ENCODE peak calls at places on chromosomes 3 and 15, in nine cellular contexts. U is adrenal gland, K is GM12864, T is cardiac septum, S is NCI-H345, R is psoas muscle, X is GDM1, Q is T-helper 9 cell, M is heart right ventricle. D is an unnamed sample.

GRCh38 chr3:100880845-100881244 is 112.4 kb downstream of the ABI3BP start:
- DNase-seq in M (no peak), U (no peak), Q (no peak), S (no peak), T (no peak), X (no peak), R (no peak), K (no peak), D (no peak)

GRCh38 chr15:42996871-42997270 is 76.3 kb upstream of the TTBK2 start:
- DNase-seq in T (no peak), U (no peak), S (no peak), Q (no peak), K (no peak), R (no peak), M (no peak), X (no peak), D (no peak)

GRCh38 chr15:79184465-79184892 is 93.9 kb upstream of the RASGRF1 start:
- DNase-seq in R (peak), Q (peak), T (peak), K (peak), S (peak), X (peak), M (peak), U (peak), D (peak)

GRCh38 chr15:74270854-74271520 is 34.9 kb downstream of the CCDC33 start:
- DNase-seq in T (no peak), S (no peak), X (no peak), U (no peak), R (no peak), M (no peak), K (no peak), Q (no peak), D (no peak)

GRCh38 chr3:143436231-143436930 is 316.8 kb downstream of the CHST2 start:
- DNase-seq in S (no peak), M (no peak), T (no peak), Q (no peak), K (no peak), U (no peak), R (no peak), X (no peak), D (no peak)

GRCh38 chr3:140177943-140178342 is 243.0 kb downstream of the CLSTN2 start:
- DNase-seq in Q (no peak), M (no peak), R (no peak), S (no peak), U (no peak), T (no peak), X (no peak), K (no peak), D (no peak)

GRCh38 chr3:124632566-124633140 is 97.6 kb upstream of the UMPS start:
- DNase-seq in M (no peak), R (no peak), K (no peak), Q (no peak), U (no peak), X (no peak), T (no peak), S (no peak), D (no peak)

GRCh38 chr3:143806043-143806442 is 42.2 kb downstream of the SLC9A9 start:
- DNase-seq in T (no peak), R (no peak), M (no peak), S (no peak), X (no peak), U (no peak), K (no peak), Q (no peak), D (no peak)

GRCh38 chr3:169901453-169901852 is 9.9 kb upstream of the SAMD7 start:
- DNase-seq in U (no peak), K (no peak), X (no peak), T (no peak), R (no peak), S (no peak), Q (no peak), M (no peak), D (no peak)

GRCh38 chr3:192169332-192169915 is 557.9 kb downstream of the FGF12 start:
- DNase-seq in M (no peak), S (no peak), U (no peak), T (no peak), R (no peak), K (no peak), Q (no peak), X (no peak), D (no peak)

D was measured in progenitor cell of endocrine pancreas.